ENCODE peak calls at places on chromosomes 11 and 22, in four cellular contexts. One of them, this sample, is unnamed.

GRCh38 chr11:12687216-12687623 is 13.0 kb downstream of the TEAD1 start:
- DNase-seq in mammary epithelial cell: no peak
- DNase-seq in IMR-90: no peak
- DNase-seq in H9: no peak
- DNase-seq in this sample: no peak

GRCh38 chr11:77087723-77088225 is 14.9 kb upstream of the OMP start:
- DNase-seq in IMR-90: no peak
- DNase-seq in H9: no peak
- DNase-seq in mammary epithelial cell: no peak
- DNase-seq in this sample: no peak

GRCh38 chr11:133041165-133041564 is 491.1 kb downstream of the OPCML start:
- DNase-seq in mammary epithelial cell: no peak
- DNase-seq in H9: no peak
- DNase-seq in IMR-90: no peak
- DNase-seq in this sample: no peak

GRCh38 chr11:101582242-101583052 is 1.4 kb downstream of the TRPC6 start:
- DNase-seq in H9: no peak
- DNase-seq in mammary epithelial cell: peak
- DNase-seq in IMR-90: peak
- DNase-seq in this sample: no peak

GRCh38 chr11:3159296-3160190 is 5.6 kb downstream of the OSBPL5 start:
- DNase-seq in mammary epithelial cell: no peak
- DNase-seq in H9: no peak
- DNase-seq in IMR-90: no peak
- DNase-seq in this sample: no peak

GRCh38 chr11:75582935-75583709 is 21.1 kb downstream of the SERPINH1 start:
- DNase-seq in mammary epithelial cell: no peak
- DNase-seq in IMR-90: peak
- DNase-seq in H9: peak
- DNase-seq in this sample: no peak

GRCh38 chr11:117020287-117020686 is 77.9 kb downstream of the SIK3 start:
- DNase-seq in IMR-90: no peak
- DNase-seq in mammary epithelial cell: no peak
- DNase-seq in H9: no peak
- DNase-seq in this sample: no peak

GRCh38 chr11:66299189-66299588 is 7.5 kb downstream of the TMEM151A start:
- DNase-seq in IMR-90: no peak
- DNase-seq in mammary epithelial cell: no peak
- DNase-seq in H9: no peak
- DNase-seq in this sample: no peak

GRCh38 chr11:126231725-126232459 is 20.3 kb downstream of the FAM118B start:
- DNase-seq in IMR-90: peak
- DNase-seq in mammary epithelial cell: no peak
- DNase-seq in H9: no peak
- DNase-seq in this sample: no peak

GRCh38 chr11:10942621-10943020 is 84.8 kb upstream of the ZBED5 start:
- DNase-seq in H9: no peak
- DNase-seq in mammary epithelial cell: no peak
- DNase-seq in IMR-90: no peak
- DNase-seq in this sample: no peak

GRCh38 chr22:45805413-45805812 is 133.8 kb downstream of the ATXN10 start:
- DNase-seq in IMR-90: no peak
- DNase-seq in H9: no peak
- DNase-seq in mammary epithelial cell: no peak
- DNase-seq in this sample: no peak
- H3K4me2 ChIP-seq in IMR-90: peak
- H3K4me2 ChIP-seq in H9: no peak
- H3K4me2 ChIP-seq in mammary epithelial cell: peak
- H3K4me2 ChIP-seq in this sample: peak

GRCh38 chr22:41127447-41127846 is 35.1 kb downstream of the EP300 start:
- DNase-seq in mammary epithelial cell: no peak
- DNase-seq in IMR-90: no peak
- DNase-seq in H9: no peak
- DNase-seq in this sample: no peak
- TF ChIP-seq CTCF in mammary epithelial cell: no peak
- TF ChIP-seq CTCF in IMR-90: no peak
- TF ChIP-seq CTCF in H9: no peak
- TF ChIP-seq CTCF in this sample: no peak

GRCh38 chr11:33040862-33041453 is 1.6 kb downstream of the TCP11L1 start:
- DNase-seq in H9: no peak
- DNase-seq in mammary epithelial cell: no peak
- DNase-seq in IMR-90: no peak
- DNase-seq in this sample: no peak
- H3K4me2 ChIP-seq in H9: peak
- H3K4me2 ChIP-seq in mammary epithelial cell: peak
- H3K4me2 ChIP-seq in IMR-90: peak
- H3K4me2 ChIP-seq in this sample: peak

GRCh38 chr11:106224172-106224571 is 146.7 kb downstream of the AASDHPPT start:
- DNase-seq in H9: no peak
- DNase-seq in mammary epithelial cell: no peak
- DNase-seq in IMR-90: no peak
- DNase-seq in this sample: no peak
- TF ChIP-seq CTCF in H9: no peak
- TF ChIP-seq CTCF in mammary epithelial cell: no peak
- TF ChIP-seq CTCF in IMR-90: no peak
- TF ChIP-seq CTCF in this sample: no peak

DNA sequence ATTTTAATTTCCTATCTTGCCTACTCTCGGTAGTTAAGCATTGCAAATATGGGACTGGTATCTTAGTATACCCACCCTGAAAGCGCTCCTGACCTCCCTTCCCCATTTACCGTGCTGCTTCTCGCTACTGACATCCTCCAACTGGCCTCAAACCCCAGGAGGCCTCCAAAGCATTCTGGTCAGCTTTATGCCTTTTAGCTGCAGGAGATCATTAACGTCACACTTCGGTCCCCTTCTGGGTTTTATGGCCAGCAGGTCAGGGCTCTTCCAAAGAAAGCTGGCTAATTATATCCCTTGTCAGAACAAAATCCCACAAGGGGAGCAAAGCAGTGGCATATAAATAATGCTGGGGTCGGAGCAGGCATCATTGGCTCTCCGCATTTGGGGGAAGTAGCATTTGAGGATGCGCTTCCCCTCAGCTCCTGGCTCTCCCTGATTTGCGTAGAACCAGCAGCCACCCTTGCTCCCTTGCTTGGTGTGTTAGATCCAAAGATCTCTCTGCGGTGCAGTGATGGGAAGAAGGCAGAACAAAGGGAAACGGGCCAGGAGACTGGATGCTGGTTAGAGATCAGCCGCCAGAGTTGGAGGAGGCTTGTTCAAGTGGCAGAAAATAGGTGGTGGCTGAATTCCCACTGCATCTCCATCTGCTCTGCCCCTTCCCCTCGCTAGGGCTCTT is 117.4 kb downstream of the DBX1 start:
- DNase-seq in H9: no peak
- DNase-seq in mammary epithelial cell: no peak
- DNase-seq in IMR-90: no peak
- DNase-seq in this sample: no peak
- H3K4me2 ChIP-seq in H9: no peak
- H3K4me2 ChIP-seq in mammary epithelial cell: no peak
- H3K4me2 ChIP-seq in IMR-90: no peak
- H3K4me2 ChIP-seq in this sample: no peak

GRCh38 chr11:59822989-59823566 is 12.5 kb upstream of the MRPL16 start:
- DNase-seq in mammary epithelial cell: peak
- DNase-seq in H9: no peak
- DNase-seq in IMR-90: peak
- DNase-seq in this sample: no peak
- TF ChIP-seq CTCF in mammary epithelial cell: peak
- TF ChIP-seq CTCF in H9: peak
- TF ChIP-seq CTCF in IMR-90: peak
- TF ChIP-seq CTCF in this sample: peak

GRCh38 chr11:60396790-60397189 is 531 bp downstream of the MS4A14 start:
- DNase-seq in mammary epithelial cell: no peak
- DNase-seq in H9: no peak
- DNase-seq in IMR-90: no peak
- DNase-seq in this sample: no peak
- H3K4me2 ChIP-seq in mammary epithelial cell: no peak
- H3K4me2 ChIP-seq in H9: no peak
- H3K4me2 ChIP-seq in IMR-90: no peak
- H3K4me2 ChIP-seq in this sample: no peak

GRCh38 chr11:36367806-36368680 is 72.0 kb downstream of the PRR5L start:
- DNase-seq in IMR-90: no peak
- DNase-seq in H9: no peak
- DNase-seq in mammary epithelial cell: no peak
- DNase-seq in this sample: no peak
- TF ChIP-seq CTCF in IMR-90: no peak
- TF ChIP-seq CTCF in H9: no peak
- TF ChIP-seq CTCF in mammary epithelial cell: no peak
- TF ChIP-seq CTCF in this sample: no peak

DNA sequence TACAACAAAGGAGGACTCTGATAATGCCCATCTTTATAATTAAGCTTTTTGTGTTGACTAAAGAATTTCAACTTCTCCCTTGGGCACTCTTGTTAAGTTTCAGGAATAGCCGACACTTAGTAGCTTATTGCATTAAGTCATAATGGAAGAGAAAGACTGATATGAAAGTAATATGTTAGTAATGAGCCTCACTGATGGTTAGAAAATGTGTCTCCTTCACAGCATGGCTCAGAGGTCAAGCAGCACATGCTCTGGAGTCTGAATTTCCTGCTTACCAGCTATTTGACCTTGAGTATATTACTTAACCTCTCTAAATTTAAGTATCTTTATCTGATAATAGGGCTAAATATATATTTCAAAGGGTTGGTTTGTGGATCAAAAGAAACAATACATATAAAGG is 39.0 kb downstream of the PDGFD start:
- DNase-seq in mammary epithelial cell: no peak
- DNase-seq in H9: no peak
- DNase-seq in IMR-90: no peak
- DNase-seq in this sample: no peak
- H3K4me2 ChIP-seq in mammary epithelial cell: no peak
- H3K4me2 ChIP-seq in H9: no peak
- H3K4me2 ChIP-seq in IMR-90: no peak
- H3K4me2 ChIP-seq in this sample: no peak